ENCODE peak calls at places on chromosomes 2 and 18, in ten cellular contexts. N is GM06990, K is psoas muscle, T is fibroblast of villous mesenchyme, I is left ventricle myocardium inferior, Z is suprapubic skin, X is PC-3, M is epithelial cell of proximal tubule, Y is A549, A is mammary epithelial cell. V is an unnamed sample.

GRCh38 chr2:45263147-45263546 is 253.9 kb upstream of the SIX2 start:
- DNase-seq in X (peak), M (no peak), Z (no peak), N (no peak), K (no peak), Y (no peak), A (no peak), I (no peak), T (no peak), V (no peak)

GRCh38 chr2:1701556-1702185 is 42.6 kb downstream of the PXDN start:
- DNase-seq in M (no peak), I (no peak), A (peak), X (peak), N (no peak), Z (no peak), T (no peak), Y (no peak), K (no peak), V (peak)

GRCh38 chr2:45975752-45976517 is 321.3 kb upstream of the EPAS1 start:
- DNase-seq in I (no peak), M (no peak), Z (no peak), A (no peak), T (no peak), K (no peak), N (no peak), Y (no peak), X (no peak), V (no peak)

GRCh38 chr18:27136208-27136535 is 48.9 kb downstream of the CHST9 start:
- DNase-seq in K (no peak), Z (no peak), Y (peak), I (no peak), N (no peak), A (peak), M (peak), X (peak), T (no peak), V (peak)

GRCh38 chr18:25351773-25352628 is at the start of gene ZNF521:
- DNase-seq in K (peak), M (peak), X (peak), Y (no peak), I (peak), A (peak), N (peak), Z (peak), T (peak), V (peak)

GRCh38 chr2:238165288-238165921 is 6.6 kb downstream of the ERFE start:
- DNase-seq in I (no peak), N (no peak), A (no peak), Y (no peak), K (no peak), M (no peak), X (no peak), T (no peak), Z (peak), V (no peak)

GRCh38 chr2:39739386-39739785 is 39.7 kb downstream of the THUMPD2 start:
- DNase-seq in Z (no peak), N (no peak), T (no peak), Y (no peak), M (no peak), I (no peak), X (no peak), K (no peak), A (no peak), V (no peak)

GRCh38 chr2:232976176-232976575 is 36.9 kb downstream of the NGEF start:
- DNase-seq in Y (no peak), Z (peak), M (no peak), A (no peak), I (no peak), N (no peak), K (no peak), X (no peak), T (no peak), V (no peak)

GRCh38 chr2:58047373-58047674 is 718 bp downstream of the VRK2 start:
- DNase-seq in A (no peak), X (peak), N (no peak), Y (peak), I (no peak), T (no peak), K (no peak), Z (no peak), M (no peak), V (no peak)

GRCh38 chr2:168439536-168439935 is 16.5 kb upstream of the CERS6 start:
- DNase-seq in Z (no peak), A (no peak), X (peak), K (no peak), Y (no peak), N (no peak), T (peak), I (no peak), M (no peak), V (peak)

GRCh38 chr2:72289283-72289682 is 141.6 kb upstream of the CYP26B1 start:
- DNase-seq in K (no peak), N (no peak), Z (no peak), T (no peak), X (peak), M (peak), I (no peak), A (no peak), Y (no peak), V (peak)

GRCh38 chr2:113896791-113897190 is 6.9 kb downstream of the ACTR3 start:
- DNase-seq in Z (no peak), A (no peak), M (no peak), X (no peak), I (no peak), T (peak), Y (no peak), N (no peak), K (no peak), V (no peak)

GRCh38 chr2:96739633-96740428 is at the start of gene LMAN2L:
- DNase-seq in T (peak), Y (peak), A (peak), Z (peak), M (peak), N (peak), K (peak), X (peak), I (peak), V (peak)

GRCh38 chr2:27494284-27494943 is 586 bp downstream of the FNDC4 start:
- DNase-seq in Z (no peak), A (peak), X (no peak), M (no peak), K (peak), Y (no peak), I (peak), T (peak), N (no peak), V (peak)

GRCh38 chr18:8609711-8610441 is 639 bp downstream of the RAB12 start:
- DNase-seq in M (no peak), K (peak), N (peak), T (peak), Z (no peak), I (peak), Y (no peak), X (no peak), A (no peak), V (no peak)

GRCh38 chr2:33529771-33530481 is 53.5 kb downstream of the RASGRP3 start:
- DNase-seq in A (peak), X (peak), T (peak), Y (peak), M (peak), K (no peak), N (no peak), I (no peak), Z (no peak), V (peak)

GRCh38 chr2:164657129-164657528 is 35.8 kb upstream of the GRB14 start:
- DNase-seq in I (no peak), X (peak), N (no peak), K (no peak), A (peak), Z (no peak), Y (no peak), T (peak), M (peak), V (peak)

GRCh38 chr2:63875758-63876710 is 34.3 kb downstream of the UGP2 start:
- DNase-seq in T (no peak), A (peak), I (no peak), K (no peak), Z (no peak), M (no peak), N (no peak), Y (no peak), X (no peak), V (no peak)

GRCh38 chr2:24077879-24078278 is 1.8 kb upstream of the SF3B6 start:
- DNase-seq in A (no peak), Y (no peak), I (no peak), M (no peak), N (no peak), Z (no peak), X (no peak), T (no peak), K (no peak), V (no peak)
- H3K4me3 ChIP-seq in A (peak), Y (no peak), I (peak), M (peak), N (peak), Z (peak), X (peak), T (peak), K (peak), V (peak)

GRCh38 chr2:100919316-100919715 is 82.8 kb upstream of the RPL31 start:
- DNase-seq in X (no peak), A (no peak), I (no peak), K (no peak), M (no peak), T (no peak), Z (no peak), Y (no peak), N (peak), V (no peak)
- TF ChIP-seq CTCF in X (peak), A (peak), I (peak), K (no peak), M (peak), T (peak), Z (no peak), Y (no peak), N (peak), V (peak)

GRCh38 chr2:148553332-148553887 is 91.1 kb upstream of the EPC2 start:
- DNase-seq in N (no peak), A (no peak), K (no peak), T (no peak), Y (no peak), M (no peak), X (no peak), I (no peak), Z (no peak), V (no peak)
- H3K4me3 ChIP-seq in N (peak), A (no peak), K (peak), T (peak), Y (peak), M (peak), X (peak), I (peak), Z (peak), V (no peak)

DNA sequence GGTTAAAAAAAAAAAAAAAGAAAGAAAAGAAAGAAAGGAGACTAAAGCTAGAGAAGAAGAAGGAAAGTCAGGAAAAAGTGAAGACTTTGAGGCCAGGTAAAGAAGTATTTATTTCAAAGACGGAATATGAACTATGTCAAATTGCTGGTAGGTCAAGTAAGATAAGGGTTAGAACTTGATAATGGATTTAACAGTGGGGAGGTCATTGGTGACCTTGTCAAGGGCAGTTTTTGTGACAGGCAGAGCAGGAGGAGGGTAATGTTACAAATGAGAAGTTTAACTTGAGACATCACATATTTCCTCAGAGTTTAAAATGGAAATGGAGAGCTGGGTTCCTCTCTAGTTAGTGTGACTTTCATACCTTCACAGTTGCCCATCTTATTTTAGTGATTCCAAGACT is 9.5 kb downstream of the WDR7 start:
- DNase-seq in N (no peak), I (no peak), T (no peak), Y (no peak), M (no peak), X (no peak), Z (no peak), A (no peak), K (no peak), V (no peak)
- TF ChIP-seq CTCF in N (no peak), I (no peak), T (no peak), Y (no peak), M (no peak), X (no peak), Z (no peak), A (no peak), K (no peak), V (no peak)

GRCh38 chr2:240624950-240625621 is at the start of gene GPR35:
- DNase-seq in Z (peak), M (no peak), T (peak), K (peak), N (peak), Y (no peak), X (no peak), A (peak), I (peak), V (peak)
- H3K4me3 ChIP-seq in Z (no peak), M (no peak), T (no peak), K (no peak), N (peak), Y (no peak), X (no peak), A (no peak), I (no peak), V (no peak)

GRCh38 chr2:41806286-41806685 is 241.5 kb upstream of the PKDCC start:
- DNase-seq in Z (no peak), M (no peak), N (no peak), Y (no peak), A (no peak), X (no peak), I (no peak), T (no peak), K (no peak), V (no peak)
- TF ChIP-seq CTCF in Z (no peak), M (peak), N (no peak), Y (peak), A (no peak), X (peak), I (no peak), T (no peak), K (no peak), V (no peak)

DNA sequence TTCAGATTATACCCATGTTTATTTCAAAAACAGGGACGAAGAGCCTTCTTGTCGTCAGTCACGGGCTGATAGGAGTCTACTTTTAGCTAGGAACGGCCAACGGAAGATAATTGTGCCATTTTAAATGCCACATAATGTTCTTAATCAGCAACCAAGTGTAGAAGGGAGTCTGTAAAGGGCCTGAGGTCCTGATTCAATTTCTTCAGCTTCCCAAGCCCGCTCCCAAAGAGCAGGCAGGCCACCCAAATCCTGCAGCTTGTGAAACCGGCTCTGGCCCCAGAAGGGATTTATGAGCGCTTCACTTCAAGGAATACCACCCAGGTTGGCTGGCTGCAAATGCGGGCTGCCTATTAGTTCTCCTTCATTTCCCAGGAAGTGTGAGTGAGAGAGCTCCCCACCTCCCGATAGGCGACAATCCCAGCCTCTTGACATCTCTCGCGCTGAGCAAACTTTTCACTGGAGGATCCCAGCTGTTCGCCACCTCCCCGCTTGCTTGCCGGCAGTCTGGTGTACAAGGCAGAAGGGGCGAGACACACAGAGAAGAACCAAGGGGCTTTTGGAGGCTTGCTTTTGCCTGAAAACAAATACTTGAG is 272.9 kb downstream of the CDH20 start:
- DNase-seq in T (peak), I (peak), A (peak), Y (no peak), K (peak), X (no peak), M (no peak), N (no peak), Z (peak), V (peak)
- H3K4me3 ChIP-seq in T (peak), I (peak), A (peak), Y (peak), K (peak), X (no peak), M (peak), N (no peak), Z (peak), V (peak)

DNA sequence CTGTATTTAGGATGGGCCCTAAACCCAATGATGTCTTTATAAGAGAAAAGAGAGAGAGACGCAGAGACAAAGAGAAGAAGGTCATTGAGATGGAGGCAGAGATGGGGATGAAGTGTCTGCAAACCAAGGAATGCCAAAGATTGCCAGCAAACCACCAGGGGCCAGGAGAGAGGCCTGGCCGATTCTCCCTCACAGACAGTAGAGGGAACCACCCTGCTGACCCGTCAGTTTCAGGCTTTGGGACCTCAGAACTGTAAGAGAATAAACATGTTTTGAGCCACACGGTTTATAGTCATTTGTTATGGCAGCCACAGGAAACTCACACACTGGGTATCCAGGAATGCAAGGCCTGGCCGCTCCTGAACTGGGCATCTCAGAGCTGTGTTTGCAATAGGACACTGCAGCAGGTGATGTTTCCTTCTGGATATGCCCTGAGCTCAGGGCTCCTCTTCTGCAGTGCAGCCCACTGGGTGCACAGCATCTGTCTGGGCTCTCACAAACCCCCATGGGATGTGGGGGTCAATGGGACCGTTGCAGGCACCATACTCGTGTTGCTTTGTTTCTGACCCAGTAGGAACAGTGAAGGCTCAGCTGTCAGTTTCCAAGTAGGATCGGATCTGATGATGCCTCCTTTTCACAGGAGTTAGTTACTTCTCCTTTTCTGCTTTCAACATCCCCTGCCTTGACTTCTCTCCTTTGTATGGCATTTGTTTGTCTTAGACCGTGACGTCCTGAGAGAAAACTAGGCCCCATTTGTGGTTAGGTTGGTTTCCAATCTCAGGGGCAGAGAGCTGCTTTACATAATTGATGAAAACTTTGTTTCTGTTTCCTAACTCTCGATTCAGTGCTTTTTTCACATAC is 20.8 kb downstream of the PTPN18 start:
- DNase-seq in K (no peak), M (no peak), Y (no peak), I (no peak), A (no peak), Z (no peak), N (peak), X (no peak), T (no peak), V (no peak)
- TF ChIP-seq CTCF in K (no peak), M (peak), Y (no peak), I (no peak), A (no peak), Z (no peak), N (peak), X (no peak), T (peak), V (peak)

DNA sequence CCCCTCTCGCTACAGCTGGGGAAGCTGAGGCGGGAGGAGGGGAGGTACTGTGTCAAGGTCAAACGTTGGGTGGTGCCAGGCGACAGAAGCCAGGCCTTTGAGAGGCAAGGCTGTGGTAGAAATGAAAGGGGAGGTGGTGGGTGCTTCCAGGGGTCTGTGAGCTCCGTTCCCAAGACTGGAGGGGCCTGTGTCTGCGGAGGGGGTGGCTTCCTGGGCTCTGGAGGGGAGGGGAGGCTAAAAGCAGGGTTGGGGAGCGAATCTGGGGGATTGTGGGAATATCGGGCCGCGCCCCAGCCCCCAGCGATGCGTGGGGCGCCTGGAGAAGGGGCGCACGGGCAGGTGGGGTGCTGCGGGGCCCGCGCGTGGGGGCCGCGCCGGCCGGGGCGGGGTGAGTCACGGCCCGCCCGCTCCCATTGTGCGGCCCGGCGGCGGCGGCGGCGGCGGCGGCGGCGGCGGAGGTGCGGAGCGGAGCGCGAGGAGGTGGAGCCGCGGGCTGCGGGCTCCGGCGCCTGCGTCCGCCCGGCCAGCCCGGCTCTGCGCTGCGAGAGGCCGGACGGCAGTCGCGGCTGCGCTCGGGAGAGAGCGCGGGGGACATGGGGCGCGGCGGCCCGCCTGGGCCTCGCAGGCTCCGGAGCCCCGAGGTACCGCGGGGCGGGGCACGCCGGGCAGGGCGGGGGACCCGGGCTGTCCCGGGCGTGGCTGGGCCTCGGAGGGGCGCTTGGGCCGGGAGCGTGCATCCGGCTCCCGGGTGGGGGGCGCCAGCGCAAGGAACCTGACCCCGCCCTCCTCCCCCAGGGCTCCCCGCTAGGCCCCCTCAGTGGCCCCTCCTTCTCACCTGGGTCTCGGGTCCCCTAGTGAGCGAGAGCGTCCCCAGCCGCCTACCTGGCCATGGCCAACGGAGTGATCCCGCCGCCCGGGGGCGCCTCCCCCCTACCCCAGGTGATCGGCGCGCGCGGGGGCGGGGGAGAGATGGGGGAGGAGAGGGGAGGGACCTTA is at the start of gene SLC4A3:
- DNase-seq in A (peak), X (peak), M (no peak), Y (peak), T (peak), I (no peak), Z (no peak), K (peak), N (no peak), V (peak)
- H3K4me3 ChIP-seq in A (peak), X (peak), M (peak), Y (peak), T (peak), I (peak), Z (peak), K (peak), N (peak), V (peak)

GRCh38 chr18:57961411-57961810 is 82.6 kb upstream of the NEDD4L start:
- DNase-seq in A (no peak), Y (no peak), T (no peak), M (no peak), I (no peak), Z (no peak), N (no peak), K (no peak), X (no peak), V (no peak)

GRCh38 chr18:57957210-57957609 is 86.8 kb upstream of the NEDD4L start:
- DNase-seq in A (no peak), I (no peak), T (no peak), Z (no peak), Y (no peak), K (no peak), X (no peak), M (no peak), N (no peak), V (no peak)

GRCh38 chr18:57961876-57962505 is 82.0 kb upstream of the NEDD4L start:
- DNase-seq in Z (no peak), X (peak), N (no peak), K (no peak), Y (no peak), A (no peak), I (no peak), T (no peak), M (no peak), V (peak)

GRCh38 chr18:57956495-57956894 is 87.5 kb upstream of the NEDD4L start:
- DNase-seq in M (no peak), Y (no peak), K (no peak), T (no peak), X (peak), A (no peak), Z (no peak), N (no peak), I (no peak), V (no peak)

GRCh38 chr18:57959278-57959677 is 84.7 kb upstream of the NEDD4L start:
- DNase-seq in Z (no peak), M (peak), I (no peak), X (peak), N (no peak), A (peak), K (no peak), Y (peak), T (peak), V (peak)
- TF ChIP-seq CTCF in Z (no peak), M (peak), I (no peak), X (peak), N (peak), A (peak), K (no peak), Y (peak), T (peak), V (peak)